ENCODE peak calls at places on chromosomes 11 and 22, in nine cellular contexts. One of them, this sample, is unnamed.

GRCh38 chr11:125494987-125495725 is 909 bp downstream of the FEZ1 start:
- DNase-seq in A549: peak
- DNase-seq in body of pancreas: peak
- DNase-seq in sigmoid colon: peak
- DNase-seq in esophagus muscularis mucosa: peak
- DNase-seq in stomach: no peak
- DNase-seq in IMR-90: peak
- DNase-seq in esophagus squamous epithelium: no peak
- DNase-seq in transverse colon: no peak
- DNase-seq in this sample: peak

GRCh38 chr11:28756977-28757376 is 648.8 kb downstream of the METTL15 start:
- DNase-seq in A549: no peak
- DNase-seq in body of pancreas: no peak
- DNase-seq in sigmoid colon: no peak
- DNase-seq in esophagus muscularis mucosa: no peak
- DNase-seq in stomach: no peak
- DNase-seq in IMR-90: peak
- DNase-seq in esophagus squamous epithelium: no peak
- DNase-seq in transverse colon: no peak
- DNase-seq in this sample: no peak

GRCh38 chr11:11373934-11374333 is 20.9 kb upstream of the CSNK2A3 start:
- DNase-seq in A549: no peak
- DNase-seq in body of pancreas: no peak
- DNase-seq in sigmoid colon: no peak
- DNase-seq in esophagus muscularis mucosa: no peak
- DNase-seq in stomach: no peak
- DNase-seq in IMR-90: no peak
- DNase-seq in esophagus squamous epithelium: no peak
- DNase-seq in transverse colon: no peak
- DNase-seq in this sample: no peak

GRCh38 chr11:61775606-61776554 is 16.5 kb downstream of the TMEM258 start:
- DNase-seq in A549: no peak
- DNase-seq in body of pancreas: no peak
- DNase-seq in sigmoid colon: no peak
- DNase-seq in esophagus muscularis mucosa: no peak
- DNase-seq in stomach: no peak
- DNase-seq in IMR-90: no peak
- DNase-seq in esophagus squamous epithelium: no peak
- DNase-seq in transverse colon: no peak
- DNase-seq in this sample: no peak

GRCh38 chr11:63834532-63835155 is 4.3 kb upstream of the MARK2 start:
- DNase-seq in A549: no peak
- DNase-seq in body of pancreas: no peak
- DNase-seq in sigmoid colon: no peak
- DNase-seq in esophagus muscularis mucosa: no peak
- DNase-seq in stomach: no peak
- DNase-seq in IMR-90: no peak
- DNase-seq in esophagus squamous epithelium: no peak
- DNase-seq in transverse colon: no peak
- DNase-seq in this sample: no peak

GRCh38 chr11:2425506-2425905 is 18.8 kb downstream of the TRPM5 start:
- DNase-seq in A549: no peak
- DNase-seq in body of pancreas: no peak
- DNase-seq in sigmoid colon: no peak
- DNase-seq in esophagus muscularis mucosa: no peak
- DNase-seq in stomach: no peak
- DNase-seq in IMR-90: no peak
- DNase-seq in esophagus squamous epithelium: no peak
- DNase-seq in transverse colon: no peak
- DNase-seq in this sample: no peak

GRCh38 chr11:95341246-95341645 is 110.2 kb upstream of the SESN3 start:
- DNase-seq in A549: no peak
- DNase-seq in body of pancreas: no peak
- DNase-seq in sigmoid colon: no peak
- DNase-seq in esophagus muscularis mucosa: peak
- DNase-seq in stomach: no peak
- DNase-seq in IMR-90: no peak
- DNase-seq in esophagus squamous epithelium: no peak
- DNase-seq in transverse colon: no peak
- DNase-seq in this sample: peak

GRCh38 chr11:62421996-62422395 is 3.2 kb downstream of the SCGB1A1 start:
- DNase-seq in A549: no peak
- DNase-seq in body of pancreas: no peak
- DNase-seq in sigmoid colon: no peak
- DNase-seq in esophagus muscularis mucosa: no peak
- DNase-seq in stomach: no peak
- DNase-seq in IMR-90: no peak
- DNase-seq in esophagus squamous epithelium: no peak
- DNase-seq in transverse colon: no peak
- DNase-seq in this sample: no peak

GRCh38 chr22:23925020-23925606 is 30.9 kb downstream of the MIF start:
- DNase-seq in A549: no peak
- DNase-seq in body of pancreas: no peak
- DNase-seq in sigmoid colon: no peak
- DNase-seq in esophagus muscularis mucosa: no peak
- DNase-seq in stomach: no peak
- DNase-seq in IMR-90: no peak
- DNase-seq in esophagus squamous epithelium: no peak
- DNase-seq in transverse colon: no peak
- DNase-seq in this sample: no peak

GRCh38 chr11:9692696-9693095 is 28.8 kb downstream of the SWAP70 start:
- DNase-seq in A549: no peak
- DNase-seq in body of pancreas: no peak
- DNase-seq in sigmoid colon: no peak
- DNase-seq in esophagus muscularis mucosa: no peak
- DNase-seq in stomach: no peak
- DNase-seq in IMR-90: no peak
- DNase-seq in esophagus squamous epithelium: no peak
- DNase-seq in transverse colon: no peak
- DNase-seq in this sample: no peak

GRCh38 chr11:9687736-9688494 is 24.0 kb downstream of the SWAP70 start:
- DNase-seq in A549: no peak
- DNase-seq in body of pancreas: no peak
- DNase-seq in sigmoid colon: no peak
- DNase-seq in esophagus muscularis mucosa: no peak
- DNase-seq in stomach: peak
- DNase-seq in IMR-90: peak
- DNase-seq in esophagus squamous epithelium: no peak
- DNase-seq in transverse colon: no peak
- DNase-seq in this sample: no peak

GRCh38 chr11:9688716-9689511 is 25.0 kb downstream of the SWAP70 start:
- DNase-seq in A549: no peak
- DNase-seq in body of pancreas: peak
- DNase-seq in sigmoid colon: no peak
- DNase-seq in esophagus muscularis mucosa: no peak
- DNase-seq in stomach: no peak
- DNase-seq in IMR-90: peak
- DNase-seq in esophagus squamous epithelium: no peak
- DNase-seq in transverse colon: no peak
- DNase-seq in this sample: no peak

GRCh38 chr11:9691865-9692264 is 28.0 kb downstream of the SWAP70 start:
- DNase-seq in A549: no peak
- DNase-seq in body of pancreas: no peak
- DNase-seq in sigmoid colon: no peak
- DNase-seq in esophagus muscularis mucosa: no peak
- DNase-seq in stomach: no peak
- DNase-seq in IMR-90: peak
- DNase-seq in esophagus squamous epithelium: no peak
- DNase-seq in transverse colon: no peak
- DNase-seq in this sample: no peak

DNA sequence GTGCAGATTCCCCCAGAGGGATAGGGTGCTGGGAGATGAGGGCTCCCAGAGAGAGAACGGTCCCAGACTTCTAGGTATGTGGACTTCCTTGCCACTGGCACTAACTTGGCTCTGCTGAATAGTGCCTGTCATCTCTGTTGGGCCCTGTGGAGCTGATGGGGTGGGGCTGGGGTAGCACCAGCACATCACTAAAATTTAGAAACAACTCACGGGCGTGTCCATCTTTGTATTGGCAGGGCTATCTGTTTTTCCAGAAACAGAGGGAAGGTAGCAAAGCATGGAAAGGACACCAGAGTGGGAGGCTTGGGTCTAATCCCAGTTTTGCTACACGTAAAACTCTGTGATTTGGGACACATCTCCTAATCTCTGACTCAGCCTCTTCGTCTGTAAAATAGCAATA is 25.8 kb downstream of the SWAP70 start:
- DNase-seq in A549: no peak
- DNase-seq in body of pancreas: no peak
- DNase-seq in sigmoid colon: no peak
- DNase-seq in esophagus muscularis mucosa: no peak
- DNase-seq in stomach: no peak
- DNase-seq in IMR-90: no peak
- DNase-seq in esophagus squamous epithelium: no peak
- DNase-seq in transverse colon: no peak
- DNase-seq in this sample: no peak
- H3K27ac ChIP-seq in A549: no peak
- H3K27ac ChIP-seq in body of pancreas: peak
- H3K27ac ChIP-seq in sigmoid colon: peak
- H3K27ac ChIP-seq in esophagus muscularis mucosa: peak
- H3K27ac ChIP-seq in stomach: peak
- H3K27ac ChIP-seq in IMR-90: no peak
- H3K27ac ChIP-seq in esophagus squamous epithelium: peak
- H3K27ac ChIP-seq in transverse colon: peak
- H3K27ac ChIP-seq in this sample: no peak

DNA sequence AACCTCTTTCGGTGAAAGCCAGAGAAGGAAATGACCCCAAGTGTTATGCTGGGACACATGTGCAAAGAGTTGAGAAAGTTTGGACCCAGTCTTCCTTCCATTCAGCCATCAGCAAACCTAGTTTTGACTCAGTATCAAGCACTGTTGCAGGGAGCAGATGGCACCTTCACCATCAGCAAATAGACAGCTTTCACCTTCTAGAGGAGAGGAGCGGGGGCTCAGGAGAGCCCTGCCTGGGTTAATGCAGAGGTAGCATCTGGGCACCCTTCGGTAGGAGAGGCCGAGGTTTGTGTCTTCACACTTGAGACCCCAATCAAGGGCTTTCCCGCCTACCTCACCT is 16.2 kb upstream of the MFRP start:
- DNase-seq in A549: no peak
- DNase-seq in body of pancreas: no peak
- DNase-seq in sigmoid colon: no peak
- DNase-seq in esophagus muscularis mucosa: no peak
- DNase-seq in stomach: no peak
- DNase-seq in IMR-90: no peak
- DNase-seq in esophagus squamous epithelium: no peak
- DNase-seq in transverse colon: no peak
- DNase-seq in this sample: no peak
- H3K4me3 ChIP-seq in A549: no peak
- H3K4me3 ChIP-seq in body of pancreas: no peak
- H3K4me3 ChIP-seq in sigmoid colon: peak
- H3K4me3 ChIP-seq in esophagus muscularis mucosa: peak
- H3K4me3 ChIP-seq in stomach: peak
- H3K4me3 ChIP-seq in IMR-90: no peak
- H3K4me3 ChIP-seq in esophagus squamous epithelium: peak
- H3K4me3 ChIP-seq in transverse colon: peak
- H3K4me3 ChIP-seq in this sample: peak

DNA sequence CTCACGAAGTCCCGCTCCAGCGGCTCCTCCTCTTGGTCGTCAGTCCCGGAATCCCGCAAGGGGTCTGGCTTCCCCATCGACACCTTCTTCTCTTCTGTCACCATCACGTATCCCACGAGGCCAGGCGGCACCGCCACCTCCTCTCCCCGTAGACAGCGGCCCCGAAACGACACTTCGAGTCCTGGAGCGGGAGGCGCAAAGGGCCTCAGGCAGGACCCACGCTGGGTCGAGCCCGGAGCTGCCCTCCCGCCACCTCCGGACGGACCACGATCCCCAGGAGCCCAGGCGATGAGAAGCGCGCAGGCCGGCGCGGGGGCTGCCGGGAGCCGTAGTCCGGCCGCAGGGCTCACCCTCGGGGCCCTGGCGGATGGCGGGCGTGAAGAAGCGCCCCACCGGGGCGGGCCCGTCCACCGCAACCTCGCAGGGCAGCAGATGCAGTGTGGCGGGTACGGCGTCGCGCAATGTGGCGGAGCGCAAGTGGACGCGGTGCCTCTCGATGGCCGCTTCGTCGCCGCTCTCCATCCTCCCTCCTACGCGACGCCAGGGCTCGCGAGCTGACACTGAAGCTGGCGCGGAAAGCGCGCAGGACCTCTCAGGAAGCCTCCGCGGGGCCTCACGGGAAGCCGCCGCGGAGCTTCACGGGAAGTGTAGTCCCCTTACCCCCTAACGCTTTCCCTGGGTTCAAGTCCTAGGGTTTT is at the start of gene RNASEH2C:
- DNase-seq in A549: peak
- DNase-seq in body of pancreas: peak
- DNase-seq in sigmoid colon: peak
- DNase-seq in esophagus muscularis mucosa: peak
- DNase-seq in stomach: peak
- DNase-seq in IMR-90: peak
- DNase-seq in esophagus squamous epithelium: no peak
- DNase-seq in transverse colon: peak
- DNase-seq in this sample: peak
- TF ChIP-seq POLR2A in A549: peak
- TF ChIP-seq POLR2A in body of pancreas: peak
- TF ChIP-seq POLR2A in sigmoid colon: peak
- TF ChIP-seq POLR2A in esophagus muscularis mucosa: peak
- TF ChIP-seq POLR2A in stomach: no peak
- TF ChIP-seq POLR2A in IMR-90: peak
- TF ChIP-seq POLR2A in esophagus squamous epithelium: no peak
- TF ChIP-seq POLR2A in transverse colon: peak
- TF ChIP-seq POLR2A in this sample: peak

GRCh38 chr22:43220625-43221380 is 33.9 kb upstream of the TTLL12 start:
- DNase-seq in A549: no peak
- DNase-seq in body of pancreas: no peak
- DNase-seq in sigmoid colon: no peak
- DNase-seq in esophagus muscularis mucosa: no peak
- DNase-seq in stomach: no peak
- DNase-seq in IMR-90: no peak
- DNase-seq in esophagus squamous epithelium: no peak
- DNase-seq in transverse colon: no peak
- DNase-seq in this sample: no peak
- H3K27ac ChIP-seq in A549: no peak
- H3K27ac ChIP-seq in body of pancreas: no peak
- H3K27ac ChIP-seq in sigmoid colon: no peak
- H3K27ac ChIP-seq in esophagus muscularis mucosa: no peak
- H3K27ac ChIP-seq in stomach: no peak
- H3K27ac ChIP-seq in IMR-90: no peak
- H3K27ac ChIP-seq in esophagus squamous epithelium: no peak
- H3K27ac ChIP-seq in transverse colon: no peak
- H3K27ac ChIP-seq in this sample: no peak

DNA sequence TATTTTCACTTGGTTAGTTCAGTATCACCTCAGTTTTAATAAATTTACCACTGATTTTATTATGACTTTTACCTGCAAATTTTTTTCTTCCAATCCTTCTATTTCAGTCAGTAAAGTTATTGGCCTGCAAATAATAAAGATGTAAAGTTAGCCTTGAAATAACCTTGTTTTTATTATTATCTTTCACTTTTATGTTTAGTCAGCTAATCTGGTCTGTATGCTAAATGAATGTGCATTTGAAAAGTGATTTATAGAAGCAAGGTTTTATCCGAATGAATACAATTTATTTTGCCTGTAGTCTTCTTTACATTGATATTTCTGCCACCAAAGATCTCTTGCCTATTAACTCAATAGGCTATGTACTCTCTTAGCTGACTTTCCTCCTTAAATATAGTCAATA is 425.7 kb downstream of the CNTN5 start:
- DNase-seq in A549: no peak
- DNase-seq in body of pancreas: no peak
- DNase-seq in sigmoid colon: no peak
- DNase-seq in esophagus muscularis mucosa: no peak
- DNase-seq in stomach: no peak
- DNase-seq in IMR-90: no peak
- DNase-seq in esophagus squamous epithelium: no peak
- DNase-seq in transverse colon: no peak
- DNase-seq in this sample: no peak
- H3K4me3 ChIP-seq in A549: no peak
- H3K4me3 ChIP-seq in body of pancreas: no peak
- H3K4me3 ChIP-seq in sigmoid colon: no peak
- H3K4me3 ChIP-seq in esophagus muscularis mucosa: no peak
- H3K4me3 ChIP-seq in stomach: no peak
- H3K4me3 ChIP-seq in IMR-90: no peak
- H3K4me3 ChIP-seq in esophagus squamous epithelium: no peak
- H3K4me3 ChIP-seq in transverse colon: no peak
- H3K4me3 ChIP-seq in this sample: no peak